ENCODE peak calls at places on chromosome 18, in eight cellular contexts. R is K562; Q is psoas muscle; D is adrenal gland; A is neuronal stem cell; F is aorta; H is body of pancreas; M is effector memory CD4-positive, alpha-beta T cell. E is an unnamed sample. For H3K27me3 and H3K4me1, the result is how much of the 10 kb centered on the place peaks cover.

GRCh38 chr18:24195296-24196053 is 56.6 kb downstream of the CABYR start:
- DNase-seq in R (no peak), Q (no peak), D (no peak), A (no peak), F (no peak), H (no peak), M (no peak), E (no peak)

GRCh38 chr18:65527879-65528633 is 222.8 kb upstream of the CDH7 start:
- DNase-seq in R (no peak), Q (no peak), D (no peak), A (no peak), F (no peak), H (no peak), M (no peak), E (no peak)

GRCh38 chr18:79518028-79518682 is 122.4 kb downstream of the NFATC1 start:
- DNase-seq in R (no peak), Q (no peak), D (no peak), A (no peak), F (peak), H (no peak), M (no peak), E (no peak)

GRCh38 chr18:23243178-23243577 is 107.9 kb downstream of the CABLES1 start:
- DNase-seq in R (no peak), Q (no peak), D (no peak), A (no peak), F (no peak), H (no peak), M (no peak), E (no peak)

GRCh38 chr18:38909972-38910371 is 1344.4 kb upstream of the CELF4 start:
- DNase-seq in R (no peak), Q (no peak), D (no peak), A (no peak), F (no peak), H (no peak), M (no peak), E (no peak)

GRCh38 chr18:13452448-13452811 is 233.9 kb downstream of the LDLRAD4 start:
- DNase-seq in R (no peak), Q (peak), D (peak), A (no peak), F (no peak), H (no peak), M (no peak), E (peak)

GRCh38 chr18:36623681-36624080 is 205.1 kb downstream of the TPGS2 start:
- DNase-seq in R (no peak), Q (no peak), D (no peak), A (no peak), F (no peak), H (no peak), M (no peak), E (no peak)

GRCh38 chr18:63336366-63337099 is 17.0 kb upstream of the BCL2 start:
- DNase-seq in R (no peak), Q (no peak), D (peak), A (no peak), F (no peak), H (no peak), M (no peak), E (no peak)

GRCh38 chr18:48036191-48036590 is 105.7 kb upstream of the SMAD2 start:
- DNase-seq in R (no peak), Q (no peak), D (peak), A (no peak), F (peak), H (no peak), M (no peak), E (no peak)

GRCh38 chr18:47100214-47100831 is 50.0 kb downstream of the HDHD2 start:
- DNase-seq in R (peak), Q (no peak), D (peak), A (peak), F (no peak), H (peak), M (peak), E (peak)

GRCh38 chr18:39453882-39454281 is 1888.3 kb upstream of the CELF4 start:
- DNase-seq in R (no peak), Q (no peak), D (peak), A (no peak), F (no peak), H (no peak), M (no peak), E (peak)

GRCh38 chr18:27120246-27120645 is 64.9 kb downstream of the CHST9 start:
- DNase-seq in R (no peak), Q (no peak), D (no peak), A (no peak), F (no peak), H (no peak), M (no peak), E (no peak)

GRCh38 chr18:51193621-51194287 is 3.7 kb downstream of the MEX3C start:
- DNase-seq in R (no peak), Q (no peak), D (no peak), A (no peak), F (no peak), H (no peak), M (no peak), E (no peak)

GRCh38 chr18:31687529-31687928 is 3.1 kb upstream of the B4GALT6 start:
- DNase-seq in R (no peak), Q (no peak), D (no peak), A (no peak), F (no peak), H (no peak), M (no peak), E (no peak)

GRCh38 chr18:998976-999375 is 94.3 kb downstream of the ADCYAP1 start:
- DNase-seq in R (no peak), Q (no peak), D (no peak), A (no peak), F (no peak), H (no peak), M (no peak), E (no peak)

GRCh38 chr18:38243291-38243690 is 677.7 kb upstream of the CELF4 start:
- DNase-seq in R (no peak), Q (no peak), D (no peak), A (no peak), F (no peak), H (no peak), M (no peak), E (no peak)

GRCh38 chr18:63762518-63762917 is 12.7 kb upstream of the SERPINB7 start:
- DNase-seq in R (no peak), Q (no peak), D (no peak), A (no peak), F (no peak), H (no peak), M (no peak), E (no peak)

GRCh38 chr18:30086351-30086750 is 956.2 kb downstream of the DSC3 start:
- DNase-seq in R (no peak), Q (no peak), D (no peak), A (no peak), F (no peak), H (no peak), M (no peak), E (no peak)

GRCh38 chr18:78595924-78596573 is 383.6 kb upstream of the SALL3 start:
- DNase-seq in R (no peak), Q (no peak), D (no peak), A (no peak), F (no peak), H (no peak), M (no peak), E (no peak)

GRCh38 chr18:24502621-24503020 is 42.2 kb downstream of the HRH4 start:
- DNase-seq in R (no peak), Q (no peak), D (no peak), A (no peak), F (no peak), H (no peak), M (no peak), E (no peak)

GRCh38 chr18:78221496-78221895 is 758.1 kb upstream of the SALL3 start:
- DNase-seq in R (no peak), Q (no peak), D (no peak), A (no peak), F (no peak), H (no peak), M (no peak), E (no peak)

GRCh38 chr18:49016648-49017539 is 66.1 kb upstream of the SMAD7 start:
- DNase-seq in R (peak), Q (peak), D (peak), A (peak), F (peak), H (peak), M (no peak), E (no peak)

GRCh38 chr18:29840101-29840500 is 1202.4 kb downstream of the DSC3 start:
- DNase-seq in R (no peak), Q (no peak), D (no peak), A (no peak), F (no peak), H (no peak), M (no peak), E (no peak)

GRCh38 chr18:35917043-35917442 is 55.4 kb upstream of the RMP24 start:
- DNase-seq in R (peak), Q (no peak), D (no peak), A (no peak), F (no peak), H (no peak), M (no peak), E (no peak)

GRCh38 chr18:30451976-30452375 is 590.6 kb downstream of the DSC3 start:
- DNase-seq in R (no peak), Q (no peak), D (no peak), A (no peak), F (no peak), H (no peak), M (no peak), E (no peak)

GRCh38 chr18:61865466-61866165 is 27.2 kb downstream of the RNF152 start:
- DNase-seq in R (no peak), Q (no peak), D (no peak), A (no peak), F (no peak), H (no peak), M (no peak), E (no peak)

GRCh38 chr18:77486985-77487384 is 237.3 kb downstream of the GALR1 start:
- DNase-seq in R (no peak), Q (no peak), D (no peak), A (no peak), F (no peak), H (no peak), M (no peak), E (no peak)

GRCh38 chr18:49591775-49592174 is 29.9 kb downstream of the LIPG start:
- DNase-seq in R (no peak), Q (no peak), D (no peak), A (no peak), F (no peak), H (no peak), M (no peak), E (no peak)

GRCh38 chr18:44758821-44759624 is 78.3 kb downstream of the SETBP1 start:
- DNase-seq in R (no peak), Q (no peak), D (no peak), A (no peak), F (no peak), H (no peak), M (no peak), E (no peak)

GRCh38 chr18:35043207-35043606 is 2.0 kb downstream of the MAPRE2 start:
- DNase-seq in R (no peak), Q (no peak), D (no peak), A (no peak), F (no peak), H (no peak), M (no peak), E (no peak)

GRCh38 chr18:34637094-34637801 is 72.8 kb upstream of the DTNA start:
- DNase-seq in R (no peak), Q (no peak), D (no peak), A (no peak), F (no peak), H (no peak), M (no peak), E (no peak)

DNA sequence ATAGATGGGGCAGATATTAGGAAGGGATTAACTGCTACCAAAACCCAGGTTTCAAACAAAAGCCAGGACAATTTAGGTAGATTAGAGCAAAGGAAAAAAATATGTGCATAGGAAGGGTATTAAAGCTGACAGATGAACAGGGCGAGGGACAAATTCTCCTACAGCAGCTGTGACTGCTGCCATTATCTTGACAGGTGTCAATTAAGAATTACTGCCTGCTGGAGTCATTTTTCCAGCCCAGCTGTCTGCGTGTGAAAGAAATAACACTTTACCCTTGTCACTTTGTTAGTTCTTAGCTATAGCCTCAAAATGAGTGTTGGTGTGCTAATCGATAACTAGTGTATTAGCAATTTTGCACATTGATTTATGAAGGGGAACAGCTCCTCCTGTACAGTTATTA is 7.5 kb downstream of the TSHZ1 start:
- DNase-seq in R (no peak), Q (no peak), D (no peak), A (no peak), F (no peak), H (no peak), M (no peak), E (no peak)
- H3K27ac ChIP-seq in R (no peak), Q (peak), D (no peak), A (no peak), F (no peak), H (no peak), M (no peak), E (peak)

DNA sequence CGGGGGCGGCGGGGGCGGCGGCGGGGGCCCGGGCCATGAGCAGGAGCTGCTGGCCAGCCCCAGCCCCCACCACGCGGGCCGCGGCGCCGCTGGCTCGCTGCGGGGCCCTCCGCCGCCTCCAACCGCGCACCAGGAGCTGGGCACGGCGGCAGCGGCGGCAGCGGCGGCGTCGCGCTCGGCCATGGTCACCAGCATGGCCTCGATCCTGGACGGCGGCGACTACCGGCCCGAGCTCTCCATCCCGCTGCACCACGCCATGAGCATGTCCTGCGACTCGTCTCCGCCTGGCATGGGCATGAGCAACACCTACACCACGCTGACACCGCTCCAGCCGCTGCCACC is 648 bp downstream of the ONECUT2 start:
- DNase-seq in R (no peak), Q (no peak), D (no peak), A (no peak), F (no peak), H (no peak), M (no peak), E (no peak)
- H3K27me3 ChIP-seq in R (under half), Q (half or more), D (half or more), A (under half), F (under half), H (half or more), M (half or more), E (under half)

GRCh38 chr18:55861266-55861665 is 273.3 kb upstream of the TCF4 start:
- DNase-seq in R (peak), Q (no peak), D (peak), A (peak), F (no peak), H (no peak), M (no peak), E (no peak)
- H3K4me1 ChIP-seq in R (under half), Q (under half), D (under half), A (under half), F (under half), H (under half), M (under half), E (under half)

DNA sequence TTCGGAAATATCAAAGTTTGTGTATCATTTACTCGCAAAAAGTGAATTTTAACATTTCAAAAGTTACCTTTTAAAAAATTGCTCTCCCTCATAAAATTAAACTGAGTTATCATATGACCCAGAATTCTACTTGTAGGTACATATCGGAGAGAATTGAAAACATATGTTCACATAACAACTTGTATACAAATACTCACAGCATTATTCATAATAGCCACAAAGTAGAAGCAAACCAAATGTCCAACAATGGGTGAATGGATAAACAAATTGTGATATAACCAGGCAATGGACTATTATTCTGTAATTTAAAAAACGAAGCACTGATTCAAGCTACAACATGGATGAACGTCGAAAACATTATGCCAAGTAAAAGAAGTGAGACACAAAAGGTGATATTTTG is 412.0 kb upstream of the TCF4 start:
- DNase-seq in R (no peak), Q (no peak), D (no peak), A (no peak), F (no peak), H (no peak), M (no peak), E (no peak)
- H3K27ac ChIP-seq in R (no peak), Q (no peak), D (no peak), A (peak), F (no peak), H (no peak), M (no peak), E (no peak)

GRCh38 chr18:11992096-11992785 is 10.9 kb downstream of the IMPA2 start:
- DNase-seq in R (no peak), Q (peak), D (no peak), A (no peak), F (peak), H (no peak), M (no peak), E (no peak)
- H3K27me3 ChIP-seq in R (under half), Q (under half), D (under half), A (under half), F (under half), H (under half), M (under half), E (under half)

GRCh38 chr18:60506682-60507081 is 134.1 kb upstream of the MC4R start:
- DNase-seq in R (no peak), Q (no peak), D (no peak), A (no peak), F (no peak), H (no peak), M (no peak), E (no peak)
- H3K4me1 ChIP-seq in R (under half), Q (under half), D (under half), A (under half), F (under half), H (under half), M (under half), E (under half)

GRCh38 chr18:32776525-32776924 is 3.7 kb upstream of the KLHL14 start:
- DNase-seq in R (no peak), Q (no peak), D (no peak), A (no peak), F (no peak), H (no peak), M (no peak), E (no peak)

GRCh38 chr18:32773187-32773712 is 427 bp upstream of the KLHL14 start:
- DNase-seq in R (no peak), Q (no peak), D (no peak), A (no peak), F (no peak), H (no peak), M (no peak), E (no peak)

GRCh38 chr18:32777049-32777448 is 4.2 kb upstream of the KLHL14 start:
- DNase-seq in R (no peak), Q (no peak), D (no peak), A (no peak), F (no peak), H (no peak), M (no peak), E (no peak)

GRCh38 chr18:32775628-32776027 is 2.8 kb upstream of the KLHL14 start:
- DNase-seq in R (no peak), Q (no peak), D (no peak), A (no peak), F (no peak), H (no peak), M (no peak), E (no peak)

GRCh38 chr18:32779010-32779409 is 6.2 kb upstream of the KLHL14 start:
- DNase-seq in R (no peak), Q (no peak), D (no peak), A (no peak), F (no peak), H (no peak), M (no peak), E (no peak)
- H3K27ac ChIP-seq in R (no peak), Q (no peak), D (no peak), A (no peak), F (no peak), H (no peak), M (no peak), E (no peak)

DNA sequence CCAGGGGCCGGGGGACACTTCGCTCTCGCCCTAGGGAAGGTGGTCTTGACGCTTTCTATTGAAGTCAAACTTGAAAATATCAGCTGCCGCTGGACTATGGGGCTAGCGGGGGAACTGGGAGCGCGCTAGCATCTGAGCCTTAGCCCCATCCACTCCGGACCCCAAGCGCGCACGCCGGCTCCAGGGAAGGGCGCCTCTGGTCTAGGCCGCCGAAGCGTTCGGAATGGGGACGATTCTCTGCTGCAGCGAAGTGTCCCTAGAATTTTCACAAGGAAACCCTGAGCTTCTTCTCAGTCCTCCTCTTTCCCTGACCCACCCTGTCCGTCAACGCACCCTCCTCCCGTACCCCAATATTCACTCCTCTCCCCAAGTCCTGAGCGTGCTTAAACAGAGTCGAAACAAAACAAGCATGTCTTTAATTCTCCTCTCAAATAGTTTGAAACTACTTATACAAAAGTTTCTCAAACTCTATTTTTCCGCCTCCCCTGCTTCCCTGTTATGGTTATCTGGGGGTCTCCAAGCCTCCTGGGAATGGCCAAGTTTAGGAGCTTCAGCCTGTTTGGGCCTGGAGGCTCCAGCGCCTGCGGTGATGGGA is 5.0 kb downstream of the RAX start:
- DNase-seq in R (no peak), Q (no peak), D (no peak), A (no peak), F (no peak), H (no peak), M (no peak), E (no peak)
- H3K27me3 ChIP-seq in R (half or more), Q (half or more), D (half or more), A (under half), F (under half), H (half or more), M (half or more), E (under half)

DNA sequence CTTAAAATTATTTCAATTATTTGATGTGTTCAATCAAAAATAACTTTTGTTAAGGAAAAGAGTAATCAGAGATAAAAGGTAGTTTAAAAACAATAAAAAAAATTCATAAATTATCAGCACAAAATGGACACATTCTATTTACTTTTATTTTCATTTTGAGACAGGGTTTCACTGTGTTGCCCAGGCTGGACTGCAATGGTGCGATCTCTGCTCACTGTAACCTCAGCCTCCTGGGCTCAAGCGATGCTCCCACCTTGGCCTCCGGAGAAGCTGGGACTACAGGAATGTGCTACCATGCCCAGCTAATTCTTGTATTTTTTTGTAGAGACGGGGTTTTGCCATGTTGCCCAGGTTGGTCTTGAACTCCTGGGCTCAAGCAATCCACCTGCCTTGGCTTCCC is 47.1 kb downstream of the LPIN2 start:
- DNase-seq in R (no peak), Q (no peak), D (no peak), A (no peak), F (no peak), H (no peak), M (no peak), E (no peak)
- H3K4me1 ChIP-seq in R (under half), Q (under half), D (under half), A (under half), F (under half), H (under half), M (half or more), E (under half)